ENCODE peak calls at places on chromosomes 2 and 18, in five cellular contexts. One of them, this sample, is unnamed.

GRCh38 chr2:219824996-219825395 is 197.6 kb downstream of the SLC4A3 start:
- DNase-seq in BJ: no peak
- DNase-seq in astrocyte of the spinal cord: no peak
- DNase-seq in fibroblast of lung: no peak
- DNase-seq in glutamatergic neuron: no peak
- DNase-seq in this sample: no peak

GRCh38 chr2:18178736-18179349 is 300.4 kb downstream of the KCNS3 start:
- DNase-seq in BJ: no peak
- DNase-seq in astrocyte of the spinal cord: peak; percentile 65
- DNase-seq in fibroblast of lung: peak; percentile 60
- DNase-seq in glutamatergic neuron: peak; percentile 37
- DNase-seq in this sample: no peak

GRCh38 chr2:75428627-75429026 is 132.1 kb downstream of the EVA1A start:
- DNase-seq in BJ: no peak
- DNase-seq in astrocyte of the spinal cord: no peak
- DNase-seq in fibroblast of lung: no peak
- DNase-seq in glutamatergic neuron: no peak
- DNase-seq in this sample: no peak

GRCh38 chr2:72573232-72573631 is 252.6 kb downstream of the EXOC6B start:
- DNase-seq in BJ: no peak
- DNase-seq in astrocyte of the spinal cord: no peak
- DNase-seq in fibroblast of lung: no peak
- DNase-seq in glutamatergic neuron: no peak
- DNase-seq in this sample: no peak

GRCh38 chr18:6920099-6920955 is 190.8 kb downstream of the ARHGAP28 start:
- DNase-seq in BJ: peak; percentile 11
- DNase-seq in astrocyte of the spinal cord: peak; percentile 69
- DNase-seq in fibroblast of lung: peak; percentile 79
- DNase-seq in glutamatergic neuron: peak; percentile 62
- DNase-seq in this sample: no peak

GRCh38 chr2:197946562-197946961 is 142.2 kb downstream of the PLCL1 start:
- DNase-seq in BJ: no peak
- DNase-seq in astrocyte of the spinal cord: peak; percentile 27
- DNase-seq in fibroblast of lung: no peak
- DNase-seq in glutamatergic neuron: no peak
- DNase-seq in this sample: no peak

GRCh38 chr2:127641846-127642510 is 4.0 kb upstream of the GPR17 start:
- DNase-seq in BJ: no peak
- DNase-seq in astrocyte of the spinal cord: no peak
- DNase-seq in fibroblast of lung: no peak
- DNase-seq in glutamatergic neuron: no peak
- DNase-seq in this sample: no peak

GRCh38 chr2:196225213-196225612 is 53.8 kb upstream of the STK17B start:
- DNase-seq in BJ: no peak
- DNase-seq in astrocyte of the spinal cord: peak; percentile 54
- DNase-seq in fibroblast of lung: peak; percentile 39
- DNase-seq in glutamatergic neuron: no peak
- DNase-seq in this sample: no peak

GRCh38 chr2:113103958-113104627 is 23.3 kb upstream of the IL1RN start:
- DNase-seq in BJ: no peak
- DNase-seq in astrocyte of the spinal cord: no peak
- DNase-seq in fibroblast of lung: no peak
- DNase-seq in glutamatergic neuron: no peak
- DNase-seq in this sample: no peak

GRCh38 chr2:203688798-203689197 is 17.6 kb upstream of the CD28 start:
- DNase-seq in BJ: peak; percentile 84
- DNase-seq in astrocyte of the spinal cord: peak; percentile 50
- DNase-seq in fibroblast of lung: peak; percentile 87
- DNase-seq in glutamatergic neuron: peak; percentile 24
- DNase-seq in this sample: no peak

GRCh38 chr18:71942433-71942832 is 601.7 kb downstream of the CBLN2 start:
- DNase-seq in BJ: no peak
- DNase-seq in astrocyte of the spinal cord: no peak
- DNase-seq in fibroblast of lung: no peak
- DNase-seq in glutamatergic neuron: no peak
- DNase-seq in this sample: no peak

GRCh38 chr2:64646007-64646880 is 7.5 kb downstream of the SERTAD2 start:
- DNase-seq in BJ: no peak
- DNase-seq in astrocyte of the spinal cord: peak; percentile 79
- DNase-seq in fibroblast of lung: peak; percentile 77
- DNase-seq in glutamatergic neuron: peak; percentile 87
- DNase-seq in this sample: no peak

GRCh38 chr18:10032331-10032979 is 118.6 kb downstream of the VAPA start:
- DNase-seq in BJ: no peak
- DNase-seq in astrocyte of the spinal cord: no peak
- DNase-seq in fibroblast of lung: no peak
- DNase-seq in glutamatergic neuron: no peak
- DNase-seq in this sample: no peak
- TF ChIP-seq CTCF in BJ: no peak
- TF ChIP-seq CTCF in astrocyte of the spinal cord: peak; percentile 47
- TF ChIP-seq CTCF in fibroblast of lung: no peak
- TF ChIP-seq CTCF in glutamatergic neuron: no peak
- TF ChIP-seq CTCF in this sample: peak; percentile 66

DNA sequence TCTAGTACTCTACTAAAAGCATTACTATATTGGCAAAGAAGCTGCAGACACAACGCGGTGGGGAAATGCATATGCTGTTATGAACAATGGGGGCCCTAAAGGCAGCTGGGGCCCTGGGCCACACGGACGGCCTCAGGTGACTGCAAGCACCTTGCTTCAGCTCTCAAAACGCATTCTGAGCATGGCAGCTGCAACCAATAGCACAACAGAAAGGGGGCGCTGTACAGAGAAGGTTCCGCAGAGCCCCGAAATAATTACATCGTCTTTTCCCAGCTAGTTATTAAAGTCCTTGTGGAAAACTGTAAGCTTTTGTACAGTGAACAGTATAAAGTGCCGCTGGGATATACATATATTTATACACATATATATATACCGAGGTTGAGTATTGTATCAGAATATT is 45.3 kb upstream of the PXDN start:
- DNase-seq in BJ: no peak
- DNase-seq in astrocyte of the spinal cord: no peak
- DNase-seq in fibroblast of lung: no peak
- DNase-seq in glutamatergic neuron: no peak
- DNase-seq in this sample: no peak
- TF ChIP-seq CTCF in BJ: no peak
- TF ChIP-seq CTCF in astrocyte of the spinal cord: no peak
- TF ChIP-seq CTCF in fibroblast of lung: no peak
- TF ChIP-seq CTCF in glutamatergic neuron: no peak
- TF ChIP-seq CTCF in this sample: no peak

DNA sequence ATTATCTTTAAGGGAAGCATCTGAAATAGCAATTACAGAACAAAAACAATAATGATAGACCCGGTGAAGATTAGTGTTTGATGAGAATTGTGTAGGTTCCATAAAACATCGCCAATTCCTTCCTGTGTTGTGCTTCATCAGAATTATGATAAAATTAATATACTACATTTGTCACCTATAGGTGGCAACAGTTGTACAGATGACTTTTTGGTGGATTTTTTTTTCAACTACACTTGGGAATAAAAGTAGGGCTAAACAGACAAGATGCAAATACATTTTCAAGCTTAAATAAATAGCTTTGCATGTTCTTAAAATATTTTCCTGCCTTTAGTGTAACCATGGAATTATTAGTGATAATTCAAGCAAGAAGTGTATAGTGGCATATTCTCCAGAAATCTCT is 7.0 kb upstream of the LYPD1 start:
- DNase-seq in BJ: no peak
- DNase-seq in astrocyte of the spinal cord: no peak
- DNase-seq in fibroblast of lung: peak; percentile 25
- DNase-seq in glutamatergic neuron: no peak
- DNase-seq in this sample: no peak
- TF ChIP-seq CTCF in BJ: no peak
- TF ChIP-seq CTCF in astrocyte of the spinal cord: peak; percentile 2
- TF ChIP-seq CTCF in fibroblast of lung: no peak
- TF ChIP-seq CTCF in glutamatergic neuron: peak; percentile 32
- TF ChIP-seq CTCF in this sample: peak; percentile 75

GRCh38 chr2:215736653-215737290 is 276.6 kb downstream of the MREG start:
- DNase-seq in BJ: peak; percentile 28
- DNase-seq in astrocyte of the spinal cord: peak; percentile 60
- DNase-seq in fibroblast of lung: peak; percentile 89
- DNase-seq in glutamatergic neuron: no peak
- DNase-seq in this sample: no peak
- TF ChIP-seq CTCF in BJ: peak; percentile 47
- TF ChIP-seq CTCF in astrocyte of the spinal cord: peak; percentile 15
- TF ChIP-seq CTCF in fibroblast of lung: peak; percentile 27
- TF ChIP-seq CTCF in glutamatergic neuron: peak; percentile 41
- TF ChIP-seq CTCF in this sample: peak; percentile 65

GRCh38 chr2:33137331-33137730 is 190.6 kb downstream of the LTBP1 start:
- DNase-seq in BJ: no peak
- DNase-seq in astrocyte of the spinal cord: no peak
- DNase-seq in fibroblast of lung: peak; percentile 44
- DNase-seq in glutamatergic neuron: no peak
- DNase-seq in this sample: no peak
- TF ChIP-seq CTCF in BJ: no peak
- TF ChIP-seq CTCF in astrocyte of the spinal cord: no peak
- TF ChIP-seq CTCF in fibroblast of lung: no peak
- TF ChIP-seq CTCF in glutamatergic neuron: no peak
- TF ChIP-seq CTCF in this sample: no peak

GRCh38 chr18:9047715-9048114 is 54.8 kb upstream of the NDUFV2 start:
- DNase-seq in BJ: no peak
- DNase-seq in astrocyte of the spinal cord: no peak
- DNase-seq in fibroblast of lung: no peak
- DNase-seq in glutamatergic neuron: no peak
- DNase-seq in this sample: no peak
- TF ChIP-seq CTCF in BJ: no peak
- TF ChIP-seq CTCF in astrocyte of the spinal cord: no peak
- TF ChIP-seq CTCF in fibroblast of lung: no peak
- TF ChIP-seq CTCF in glutamatergic neuron: no peak
- TF ChIP-seq CTCF in this sample: no peak

GRCh38 chr2:207716061-207716460 is 4.6 kb downstream of the CCNYL1 start:
- DNase-seq in BJ: no peak
- DNase-seq in astrocyte of the spinal cord: no peak
- DNase-seq in fibroblast of lung: no peak
- DNase-seq in glutamatergic neuron: no peak
- DNase-seq in this sample: no peak

GRCh38 chr2:207711750-207712487 is 479 bp downstream of the CCNYL1 start:
- DNase-seq in BJ: no peak
- DNase-seq in astrocyte of the spinal cord: peak; percentile 47
- DNase-seq in fibroblast of lung: peak; percentile 33
- DNase-seq in glutamatergic neuron: peak; percentile 73
- DNase-seq in this sample: peak; percentile 92

GRCh38 chr2:207706936-207707860 is 4.2 kb upstream of the CCNYL1 start:
- DNase-seq in BJ: no peak
- DNase-seq in astrocyte of the spinal cord: no peak
- DNase-seq in fibroblast of lung: no peak
- DNase-seq in glutamatergic neuron: no peak
- DNase-seq in this sample: no peak

DNA sequence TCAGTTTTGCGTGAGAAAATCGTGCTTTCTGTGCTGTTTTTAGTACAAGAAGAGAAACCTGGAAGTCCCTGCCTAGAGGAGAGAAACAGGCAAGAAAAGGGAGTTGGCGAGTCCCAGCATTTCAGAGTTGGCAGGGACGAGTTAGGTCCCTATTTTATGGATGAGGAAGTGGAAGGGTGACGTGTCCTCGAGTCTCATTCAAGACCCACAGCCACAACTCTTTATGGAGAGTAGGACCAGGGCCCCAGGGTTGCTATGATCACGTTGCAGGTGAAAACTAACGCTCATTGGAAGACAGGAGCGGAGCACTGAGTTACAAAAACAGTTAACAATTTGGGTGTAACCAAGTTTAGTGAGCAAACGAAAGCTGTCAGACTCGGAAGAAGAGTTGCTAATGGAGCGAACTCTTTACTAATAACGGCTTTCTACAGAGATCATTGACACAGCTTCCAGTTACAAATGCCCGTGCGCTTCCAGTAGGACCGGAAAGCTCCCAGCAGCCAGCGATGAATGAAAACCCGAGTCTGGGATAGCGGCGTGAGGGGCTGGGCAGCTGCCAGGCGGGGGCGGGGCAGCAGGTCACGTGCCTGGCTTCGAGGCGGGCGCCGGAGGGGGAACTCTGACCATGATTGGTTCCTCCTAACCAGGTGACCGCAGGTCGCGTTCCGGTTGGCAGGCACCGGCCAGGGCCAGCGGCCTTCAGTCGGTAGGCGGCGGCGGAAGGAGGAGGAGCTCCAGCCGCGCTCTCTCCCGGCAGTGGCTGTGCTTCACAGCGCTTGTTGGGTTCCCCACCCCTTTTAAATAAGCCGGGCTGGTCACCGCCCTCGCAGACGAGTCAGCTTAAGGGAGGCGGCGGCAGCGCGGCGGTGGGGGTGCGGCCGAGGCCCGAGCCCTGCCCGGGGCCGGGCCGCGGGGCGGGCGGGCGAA is at the start of gene CCNYL1:
- DNase-seq in BJ: peak; percentile 96
- DNase-seq in astrocyte of the spinal cord: peak; percentile 100
- DNase-seq in fibroblast of lung: peak; percentile 99
- DNase-seq in glutamatergic neuron: peak; percentile 99
- DNase-seq in this sample: peak; percentile 100
- TF ChIP-seq CTCF in BJ: peak; percentile 29
- TF ChIP-seq CTCF in astrocyte of the spinal cord: peak; percentile 10
- TF ChIP-seq CTCF in fibroblast of lung: no peak
- TF ChIP-seq CTCF in glutamatergic neuron: no peak
- TF ChIP-seq CTCF in this sample: no peak

GRCh38 chr2:34806396-34806795 is 1207.3 kb upstream of the FAM98A start:
- DNase-seq in BJ: no peak
- DNase-seq in astrocyte of the spinal cord: no peak
- DNase-seq in fibroblast of lung: no peak
- DNase-seq in glutamatergic neuron: no peak
- DNase-seq in this sample: no peak
- TF ChIP-seq CTCF in BJ: no peak
- TF ChIP-seq CTCF in astrocyte of the spinal cord: no peak
- TF ChIP-seq CTCF in fibroblast of lung: no peak
- TF ChIP-seq CTCF in glutamatergic neuron: no peak
- TF ChIP-seq CTCF in this sample: no peak

GRCh38 chr2:115880558-115880957 is 1438.1 kb downstream of the DPP10 start:
- DNase-seq in BJ: no peak
- DNase-seq in astrocyte of the spinal cord: no peak
- DNase-seq in fibroblast of lung: no peak
- DNase-seq in glutamatergic neuron: no peak
- DNase-seq in this sample: no peak
- TF ChIP-seq CTCF in BJ: no peak
- TF ChIP-seq CTCF in astrocyte of the spinal cord: no peak
- TF ChIP-seq CTCF in fibroblast of lung: no peak
- TF ChIP-seq CTCF in glutamatergic neuron: peak; percentile 63
- TF ChIP-seq CTCF in this sample: no peak

GRCh38 chr2:125745514-125745913 is 910.4 kb upstream of the GYPC start:
- DNase-seq in BJ: no peak
- DNase-seq in astrocyte of the spinal cord: no peak
- DNase-seq in fibroblast of lung: peak; percentile 3
- DNase-seq in glutamatergic neuron: peak; percentile 48
- DNase-seq in this sample: no peak
- TF ChIP-seq CTCF in BJ: no peak
- TF ChIP-seq CTCF in astrocyte of the spinal cord: no peak
- TF ChIP-seq CTCF in fibroblast of lung: no peak
- TF ChIP-seq CTCF in glutamatergic neuron: peak; percentile 36
- TF ChIP-seq CTCF in this sample: peak; percentile 70

This sample was measured in chondrocyte.